ENCODE peak calls at places on chromosomes 2 and 18, in four cellular contexts. One of them, this sample, is unnamed.

GRCh38 chr2:120825370-120826259 is 89.9 kb downstream of the GLI2 start:
- DNase-seq in right lobe of liver: no peak
- DNase-seq in uterus: no peak
- DNase-seq in GM12891: no peak
- DNase-seq in this sample: no peak

GRCh38 chr18:74963820-74964446 is 245.0 kb downstream of the PTGR3 start:
- DNase-seq in right lobe of liver: no peak
- DNase-seq in uterus: no peak
- DNase-seq in GM12891: no peak
- DNase-seq in this sample: peak; percentile 55

GRCh38 chr2:230913406-230913805 is 11.6 kb downstream of the GPR55 start:
- DNase-seq in right lobe of liver: no peak
- DNase-seq in uterus: peak; percentile 29
- DNase-seq in GM12891: no peak
- DNase-seq in this sample: peak; percentile 92

GRCh38 chr18:75582406-75582821 is 154.9 kb upstream of the SMIM21 start:
- DNase-seq in right lobe of liver: no peak
- DNase-seq in uterus: no peak
- DNase-seq in GM12891: no peak
- DNase-seq in this sample: no peak

GRCh38 chr2:217662984-217663602 is 339.7 kb downstream of the TNS1 start:
- DNase-seq in right lobe of liver: no peak
- DNase-seq in uterus: no peak
- DNase-seq in GM12891: no peak
- DNase-seq in this sample: no peak

GRCh38 chr2:55734726-55735125 is 41.1 kb upstream of the PNPT1 start:
- DNase-seq in right lobe of liver: no peak
- DNase-seq in uterus: no peak
- DNase-seq in GM12891: no peak
- DNase-seq in this sample: no peak

GRCh38 chr2:37630298-37630697 is 41.1 kb downstream of the CDC42EP3 start:
- DNase-seq in right lobe of liver: no peak
- DNase-seq in uterus: no peak
- DNase-seq in GM12891: no peak
- DNase-seq in this sample: no peak

GRCh38 chr2:65033178-65033577 is 23.0 kb upstream of the CEP68 start:
- DNase-seq in right lobe of liver: no peak
- DNase-seq in uterus: no peak
- DNase-seq in GM12891: no peak
- DNase-seq in this sample: peak; percentile 83

GRCh38 chr2:222336931-222337330 is 38.1 kb upstream of the PAX3 start:
- DNase-seq in right lobe of liver: no peak
- DNase-seq in uterus: no peak
- DNase-seq in GM12891: no peak
- DNase-seq in this sample: no peak

GRCh38 chr2:68911246-68911645 is 40.0 kb upstream of the BMP10 start:
- DNase-seq in right lobe of liver: no peak
- DNase-seq in uterus: no peak
- DNase-seq in GM12891: no peak
- DNase-seq in this sample: no peak

GRCh38 chr2:217993817-217994459 is 8.9 kb downstream of the TNS1 start:
- DNase-seq in right lobe of liver: peak; percentile 73
- DNase-seq in uterus: peak; percentile 69
- DNase-seq in GM12891: peak; percentile 89
- DNase-seq in this sample: peak; percentile 61

GRCh38 chr2:209389124-209389523 is 34.7 kb upstream of the MAP2 start:
- DNase-seq in right lobe of liver: no peak
- DNase-seq in uterus: no peak
- DNase-seq in GM12891: no peak
- DNase-seq in this sample: no peak

GRCh38 chr18:57803119-57803969 is at the start of gene ATP8B1:
- DNase-seq in right lobe of liver: peak; percentile 92
- DNase-seq in uterus: peak; percentile 75
- DNase-seq in GM12891: peak; percentile 55
- DNase-seq in this sample: peak; percentile 40

GRCh38 chr2:26018184-26018716 is 15.6 kb upstream of the RAB10 start:
- DNase-seq in right lobe of liver: peak; percentile 85
- DNase-seq in uterus: peak; percentile 49
- DNase-seq in GM12891: no peak
- DNase-seq in this sample: peak; percentile 70

GRCh38 chr2:14232212-14232611 is 400.3 kb upstream of the LRATD1 start:
- DNase-seq in right lobe of liver: no peak
- DNase-seq in uterus: no peak
- DNase-seq in GM12891: no peak
- DNase-seq in this sample: no peak

GRCh38 chr2:198186257-198186656 is 381.9 kb downstream of the PLCL1 start:
- DNase-seq in right lobe of liver: no peak
- DNase-seq in uterus: no peak
- DNase-seq in GM12891: no peak
- DNase-seq in this sample: no peak

GRCh38 chr18:46273861-46274260 is 169.7 kb downstream of the HAUS1 start:
- DNase-seq in right lobe of liver: no peak
- DNase-seq in uterus: no peak
- DNase-seq in GM12891: no peak
- DNase-seq in this sample: no peak

GRCh38 chr2:60215295-60215990 is 338.0 kb downstream of the BCL11A start:
- DNase-seq in right lobe of liver: no peak
- DNase-seq in uterus: no peak
- DNase-seq in GM12891: no peak
- DNase-seq in this sample: no peak

GRCh38 chr2:162750033-162750432 is 88.5 kb downstream of the KCNH7 start:
- DNase-seq in right lobe of liver: no peak
- DNase-seq in uterus: no peak
- DNase-seq in GM12891: no peak
- DNase-seq in this sample: no peak

GRCh38 chr2:119491776-119492525 is 32.3 kb downstream of the SCTR start:
- DNase-seq in right lobe of liver: no peak
- DNase-seq in uterus: no peak
- DNase-seq in GM12891: no peak
- DNase-seq in this sample: no peak

GRCh38 chr2:96325038-96325883 is at the start of gene ITPRIPL1:
- DNase-seq in right lobe of liver: no peak
- DNase-seq in uterus: no peak
- DNase-seq in GM12891: no peak
- DNase-seq in this sample: peak; percentile 52

GRCh38 chr2:120765031-120765910 is 29.6 kb downstream of the GLI2 start:
- DNase-seq in right lobe of liver: peak; percentile 21
- DNase-seq in uterus: peak; percentile 30
- DNase-seq in GM12891: no peak
- DNase-seq in this sample: no peak

DNA sequence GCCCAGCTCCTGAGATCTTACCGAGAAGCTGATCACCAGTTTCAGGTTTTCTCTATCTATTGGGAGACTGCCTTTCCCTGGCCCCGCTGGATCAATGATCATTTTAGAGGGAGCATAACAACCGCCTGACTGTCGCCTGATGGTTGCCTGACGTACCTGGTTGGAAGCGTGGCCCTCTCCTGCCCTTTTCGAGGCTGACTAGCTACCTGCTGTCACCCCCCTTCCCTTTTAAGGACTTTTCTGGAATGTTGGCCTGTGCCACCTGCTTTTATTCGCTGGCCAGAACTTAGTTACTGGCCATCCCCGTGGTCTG is 562 bp upstream of the MFSD2B start:
- DNase-seq in right lobe of liver: no peak
- DNase-seq in uterus: no peak
- DNase-seq in GM12891: no peak
- DNase-seq in this sample: no peak
- TF ChIP-seq POLR2A in right lobe of liver: no peak
- TF ChIP-seq POLR2A in uterus: no peak
- TF ChIP-seq POLR2A in GM12891: no peak
- TF ChIP-seq POLR2A in this sample: no peak

GRCh38 chr2:73112913-73113633 is at the start of gene RAB11FIP5:
- DNase-seq in right lobe of liver: peak; percentile 88
- DNase-seq in uterus: peak; percentile 78
- DNase-seq in GM12891: peak; percentile 60
- DNase-seq in this sample: peak; percentile 67

GRCh38 chr2:73112026-73112912 is 479 bp downstream of the RAB11FIP5 start:
- DNase-seq in right lobe of liver: no peak
- DNase-seq in uterus: no peak
- DNase-seq in GM12891: no peak
- DNase-seq in this sample: peak; percentile 29

GRCh38 chr2:73109796-73110540 is 2.8 kb downstream of the RAB11FIP5 start:
- DNase-seq in right lobe of liver: no peak
- DNase-seq in uterus: no peak
- DNase-seq in GM12891: no peak
- DNase-seq in this sample: no peak

GRCh38 chr2:73110622-73111299 is 2.0 kb downstream of the RAB11FIP5 start:
- DNase-seq in right lobe of liver: no peak
- DNase-seq in uterus: no peak
- DNase-seq in GM12891: no peak
- DNase-seq in this sample: no peak

DNA sequence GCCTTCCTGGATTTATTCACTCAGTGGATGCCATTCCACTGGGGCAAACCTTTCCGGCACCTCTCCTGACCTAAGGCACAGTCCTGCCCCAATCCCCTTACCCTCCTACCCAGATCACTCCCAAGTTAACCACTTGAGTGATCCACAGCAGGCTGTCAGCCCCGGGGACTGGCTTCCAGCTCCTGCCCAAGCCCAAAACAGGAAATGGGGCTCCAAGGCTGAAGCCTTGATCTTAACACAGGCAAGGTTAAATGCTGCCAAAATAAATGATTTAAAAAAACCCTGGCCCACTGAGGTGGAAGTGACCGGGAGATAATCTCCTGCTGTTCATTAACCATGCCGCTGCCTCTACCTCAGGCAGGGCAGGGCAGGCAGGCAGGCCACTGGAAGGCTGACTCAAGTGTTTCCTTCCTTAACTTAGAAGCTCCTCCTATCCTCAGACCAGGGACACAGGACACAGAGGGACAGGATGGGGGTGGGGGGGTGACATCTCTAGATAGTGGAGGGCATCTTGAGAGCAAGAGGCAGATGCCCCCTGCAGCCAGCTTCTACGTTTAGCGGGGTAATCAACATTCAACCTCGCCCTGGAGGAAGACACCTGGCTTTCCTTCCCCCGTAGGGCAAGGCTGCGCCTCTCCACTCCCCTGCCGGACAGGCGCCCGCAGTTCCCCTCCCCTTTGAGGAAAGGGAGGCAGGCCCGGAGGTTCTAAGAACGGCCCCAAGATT is 1.3 kb downstream of the RAB11FIP5 start:
- DNase-seq in right lobe of liver: peak; percentile 45
- DNase-seq in uterus: peak; percentile 55
- DNase-seq in GM12891: no peak
- DNase-seq in this sample: peak; percentile 28
- TF ChIP-seq POLR2A in right lobe of liver: peak; percentile 11
- TF ChIP-seq POLR2A in uterus: peak; percentile 35
- TF ChIP-seq POLR2A in GM12891: no peak
- TF ChIP-seq POLR2A in this sample: no peak

DNA sequence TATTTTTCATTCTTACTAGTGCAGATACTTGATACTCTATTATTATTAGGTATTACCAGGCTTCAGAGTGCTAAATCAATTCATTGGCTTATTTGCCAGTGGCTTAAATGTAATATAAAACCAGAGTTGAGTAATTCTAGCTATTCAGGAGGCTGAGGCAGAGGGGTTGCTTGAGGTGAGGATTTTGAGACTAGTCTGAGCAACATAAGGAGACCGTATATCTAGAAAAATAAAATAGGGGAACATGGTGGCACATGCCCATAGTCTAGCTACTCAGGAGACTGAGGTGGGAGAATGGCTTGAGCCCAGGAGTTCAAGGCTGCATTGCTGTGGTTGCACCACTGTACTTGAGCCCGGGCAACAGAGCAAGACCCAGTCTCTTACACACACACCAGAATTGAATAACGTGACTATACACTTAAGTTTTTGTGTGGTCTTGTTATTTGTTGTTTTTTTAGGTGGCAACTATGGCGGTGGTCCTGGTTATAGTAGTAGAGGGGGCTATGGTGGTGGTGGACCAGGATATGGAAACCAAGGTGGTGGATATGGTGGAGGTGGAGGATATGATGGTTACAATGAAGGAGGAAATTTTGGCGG is 4.8 kb downstream of the HNRNPA3 start:
- DNase-seq in right lobe of liver: no peak
- DNase-seq in uterus: no peak
- DNase-seq in GM12891: no peak
- DNase-seq in this sample: no peak
- TF ChIP-seq POLR2A in right lobe of liver: no peak
- TF ChIP-seq POLR2A in uterus: no peak
- TF ChIP-seq POLR2A in GM12891: peak; percentile 43
- TF ChIP-seq POLR2A in this sample: no peak

DNA sequence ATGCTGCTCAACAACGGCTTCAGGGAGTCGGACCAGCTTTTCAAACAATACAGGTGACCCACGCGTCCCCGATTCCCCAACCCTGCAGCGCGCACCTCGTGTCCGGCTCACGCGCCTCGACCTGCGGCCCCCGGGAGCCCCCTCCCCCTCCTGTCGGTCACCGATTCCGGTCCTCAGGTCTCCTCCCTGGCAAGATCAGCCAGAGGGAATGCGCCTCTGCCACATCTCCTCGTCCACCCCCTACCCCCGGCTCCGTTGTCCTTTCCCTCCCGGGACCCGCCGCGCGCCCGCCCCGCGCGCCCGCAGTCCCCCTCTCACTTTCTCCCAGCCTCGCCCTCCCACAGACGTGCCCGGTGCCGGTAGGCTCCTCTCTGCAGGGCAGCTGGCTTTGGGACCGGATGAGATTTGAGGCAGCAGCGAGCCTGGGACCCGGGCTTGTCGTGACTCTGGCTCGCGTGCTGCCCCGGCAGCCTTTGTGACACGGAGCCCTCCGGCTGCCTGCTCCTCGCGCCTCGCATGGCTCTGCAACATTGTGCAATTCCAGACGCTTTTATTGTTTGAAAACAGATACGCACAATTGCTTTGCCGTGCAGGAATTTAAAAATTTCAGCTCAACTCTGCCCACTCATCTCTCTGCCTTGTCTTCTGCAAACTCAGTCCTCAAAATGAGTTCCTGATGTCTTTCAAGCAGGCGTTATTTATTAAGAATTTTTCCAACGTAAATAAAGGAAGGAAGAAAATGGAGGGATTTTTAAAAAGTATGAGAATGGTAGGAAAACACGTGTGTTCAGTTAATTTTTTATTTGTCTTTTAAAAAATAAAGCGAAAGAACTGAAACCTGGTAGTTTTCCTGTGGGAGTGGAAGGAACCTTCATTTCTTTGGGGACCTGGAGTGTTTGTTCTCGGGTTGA is 687 bp downstream of the TTC39C start:
- DNase-seq in right lobe of liver: peak; percentile 64
- DNase-seq in uterus: peak; percentile 59
- DNase-seq in GM12891: no peak
- DNase-seq in this sample: peak; percentile 76
- TF ChIP-seq POLR2A in right lobe of liver: peak; percentile 16
- TF ChIP-seq POLR2A in uterus: no peak
- TF ChIP-seq POLR2A in GM12891: no peak
- TF ChIP-seq POLR2A in this sample: no peak

This sample was measured in NB4.